ENCODE peak calls at places on chromosomes 1 and 21, in four cellular contexts. E is HepG2, K is GM12878, J is K562. V is an unnamed sample.

GRCh38 chr21:33075596-33076195 is 5.8 kb downstream of the OLIG1 start:
- DNase-seq in E (no peak), J (no peak), K (no peak), V (no peak)

GRCh38 chr1:68331117-68331865 is 99.0 kb upstream of the WLS start:
- DNase-seq in E (no peak), K (no peak), J (no peak), V (no peak)

GRCh38 chr21:43880111-43880985 is 15.3 kb downstream of the AGPAT3 start:
- DNase-seq in J (no peak), E (no peak), K (no peak), V (no peak)

GRCh38 chr1:171115280-171115897 is 24.7 kb downstream of the FMO3 start:
- DNase-seq in J (no peak), K (no peak), E (no peak), V (no peak)

GRCh38 chr1:209456878-209457277 is 126.6 kb upstream of the CAMK1G start:
- DNase-seq in J (no peak), E (no peak), K (no peak), V (no peak)

GRCh38 chr1:202577381-202577780 is 132.9 kb downstream of the SYT2 start:
- DNase-seq in K (no peak), J (peak; percentile 54), E (no peak), V (no peak)

GRCh38 chr1:57991289-57991688 is 555.2 kb downstream of the OMA1 start:
- DNase-seq in J (no peak), E (no peak), K (no peak), V (no peak)

GRCh38 chr1:172699111-172699510 is 40.2 kb downstream of the FASLG start:
- DNase-seq in K (peak; percentile 17), J (no peak), E (no peak), V (no peak)

GRCh38 chr1:110749960-110750359 is 75.2 kb upstream of the KCNA3 start:
- DNase-seq in J (no peak), E (no peak), K (no peak), V (no peak)

GRCh38 chr1:159204791-159205141 is at the start of gene ACKR1:
- DNase-seq in J (peak; percentile 47), E (no peak), K (no peak), V (no peak)

GRCh38 chr1:27157194-27157593 is 2.3 kb upstream of the SLC9A1 start:
- DNase-seq in J (no peak), E (no peak), K (no peak), V (no peak)

GRCh38 chr1:16204634-16205332 is 7.7 kb downstream of the ARHGEF19 start:
- DNase-seq in K (no peak), J (peak; percentile 46), E (peak; percentile 54), V (peak; percentile 44)

GRCh38 chr1:5223266-5223665 is 568.9 kb downstream of the AJAP1 start:
- DNase-seq in K (no peak), J (no peak), E (no peak), V (no peak)

GRCh38 chr1:200929530-200930278 is 35.0 kb downstream of the INAVA start:
- DNase-seq in K (no peak), E (no peak), J (peak; percentile 9), V (no peak)

GRCh38 chr1:221858758-221859157 is 116.9 kb upstream of the DUSP10 start:
- DNase-seq in J (no peak), E (no peak), K (no peak), V (no peak)

GRCh38 chr1:68327414-68327813 is 95.1 kb upstream of the WLS start:
- DNase-seq in K (no peak), J (no peak), E (no peak), V (no peak)

GRCh38 chr1:113488576-113489177 is 98.4 kb downstream of the MAGI3 start:
- DNase-seq in K (no peak), J (no peak), E (peak; percentile 13), V (no peak)

GRCh38 chr1:68221971-68222355 is 10.4 kb downstream of the WLS start:
- DNase-seq in J (no peak), K (no peak), E (no peak), V (no peak)

GRCh38 chr1:246750752-246751151 is 26.5 kb downstream of the SCCPDH start:
- DNase-seq in E (no peak), J (no peak), K (no peak), V (no peak)

GRCh38 chr1:185439727-185440415 is 122.8 kb upstream of the IVNS1ABP start:
- DNase-seq in J (no peak), K (peak; percentile 20), E (no peak), V (no peak)

GRCh38 chr1:115220340-115221030 is 117.6 kb downstream of the NGF start:
- DNase-seq in K (no peak), J (no peak), E (no peak), V (no peak)

GRCh38 chr1:120178799-120179419 is 2.6 kb upstream of the SEC22B start:
- DNase-seq in J (no peak), E (no peak), K (no peak), V (peak; percentile 4)

GRCh38 chr1:229254910-229255541 is 15.9 kb upstream of the RAB4A start:
- DNase-seq in E (peak; percentile 41), J (no peak), K (no peak), V (no peak)

GRCh38 chr21:34668803-34669148 is at the start of gene CLIC6:
- DNase-seq in J (no peak), E (no peak), K (no peak), V (no peak)

GRCh38 chr1:215704089-215704860 is 137.2 kb downstream of the KCTD3 start:
- DNase-seq in J (no peak), E (no peak), K (no peak), V (no peak)

GRCh38 chr1:194813109-194813508 is 1626.7 kb upstream of the B3GALT2 start:
- DNase-seq in K (no peak), J (peak; percentile 18), E (no peak), V (no peak)

GRCh38 chr1:205680073-205680851 is at the start of gene SLC45A3:
- DNase-seq in E (no peak), J (peak; percentile 92), K (no peak), V (peak; percentile 69)

GRCh38 chr1:167483790-167484189 is 34.5 kb downstream of the CD247 start:
- DNase-seq in J (no peak), E (no peak), K (no peak), V (no peak)

GRCh38 chr1:186531561-186532165 is 70.7 kb upstream of the PDC start:
- DNase-seq in K (no peak), E (no peak), J (no peak), V (no peak)

GRCh38 chr1:11518791-11519628 is 40.1 kb downstream of the DISP3 start:
- DNase-seq in E (no peak), J (no peak), K (no peak), V (no peak)

GRCh38 chr1:26723013-26723991 is 27.5 kb downstream of the ARID1A start:
- DNase-seq in J (peak; percentile 89), K (no peak), E (peak; percentile 82), V (peak; percentile 45)

GRCh38 chr1:27656157-27656893 is 15.7 kb downstream of the IFI6 start:
- DNase-seq in E (no peak), K (no peak), J (no peak), V (no peak)

GRCh38 chr21:43866659-43867331 is 1.8 kb downstream of the AGPAT3 start:
- DNase-seq in J (peak; percentile 58), E (peak; percentile 88), K (peak; percentile 50), V (no peak)

GRCh38 chr1:7614576-7615074 is 156.5 kb upstream of the VAMP3 start:
- DNase-seq in E (no peak), J (no peak), K (no peak), V (no peak)

GRCh38 chr1:109274533-109275476 is 8.1 kb downstream of the PSRC1 start:
- DNase-seq in E (peak; percentile 93), K (no peak), J (peak; percentile 66), V (no peak)

GRCh38 chr1:56451491-56451890 is 127.9 kb downstream of the PLPP3 start:
- DNase-seq in K (no peak), J (no peak), E (no peak), V (no peak)

GRCh38 chr1:184790642-184791041 is 36.0 kb upstream of the EDEM3 start:
- DNase-seq in K (no peak), E (no peak), J (no peak), V (no peak)

GRCh38 chr1:43171312-43171875 is 696 bp downstream of the EBNA1BP2 start:
- DNase-seq in J (no peak), K (no peak), E (no peak), V (peak; percentile 12)

GRCh38 chr1:180773210-180773865 is 139.4 kb upstream of the KIAA1614 start:
- DNase-seq in K (no peak), E (no peak), J (no peak), V (no peak)

GRCh38 chr1:32818804-32819541 is 1.5 kb downstream of the S100PBP start:
- DNase-seq in K (peak; percentile 96), J (no peak), E (no peak), V (no peak)

GRCh38 chr1:32817159-32817814 is at the start of the genes S100PBP and YARS1:
- DNase-seq in J (peak; percentile 98), E (peak; percentile 95), K (peak; percentile 93), V (peak; percentile 100)

GRCh38 chr1:32816676-32817158 is 441 bp downstream of the YARS1 start:
- DNase-seq in E (peak; percentile 10), J (no peak), K (no peak), V (peak; percentile 39)

GRCh38 chr1:32813941-32814739 is 3.0 kb downstream of the YARS1 start:
- DNase-seq in K (no peak), J (no peak), E (peak; percentile 47), V (no peak)

GRCh38 chr1:32817815-32818786 is 648 bp downstream of the S100PBP start:
- DNase-seq in J (peak; percentile 87), K (no peak), E (peak; percentile 67), V (peak; percentile 82)
- TF ChIP-seq FOXK2 in J (no peak), K (no peak), E (no peak), V (no peak)

DNA sequence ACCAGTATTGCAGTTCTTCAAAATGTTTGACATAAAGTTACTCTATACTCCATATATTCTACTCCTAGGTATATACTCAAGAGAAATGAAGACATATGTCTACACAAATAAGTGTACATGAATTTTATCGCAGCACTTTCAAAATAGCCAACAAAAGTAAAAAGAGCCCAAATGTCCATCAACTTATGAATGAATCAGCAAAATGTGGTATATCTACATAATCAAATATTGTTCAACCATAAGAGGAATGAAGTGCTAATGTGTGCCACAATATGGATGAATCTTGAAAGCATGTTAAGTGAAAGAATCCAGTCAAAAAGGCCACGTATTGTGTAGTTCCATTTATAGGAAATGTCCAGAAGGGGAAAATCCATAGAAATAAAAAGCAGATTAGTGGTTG is 98.6 kb upstream of the F3 start:
- DNase-seq in K (no peak), E (no peak), J (no peak), V (no peak)
- TF ChIP-seq TARDBP in K (no peak), E (no peak), J (no peak), V (no peak)

GRCh38 chr1:233244183-233244582 is 51.3 kb downstream of the PCNX2 start:
- DNase-seq in J (no peak), E (peak; percentile 10), K (no peak), V (no peak)
- TF ChIP-seq FOXK2 in J (no peak), E (no peak), K (no peak), V (no peak)

GRCh38 chr1:152110365-152110859 is 4.8 kb downstream of the TCHH start:
- DNase-seq in J (no peak), E (no peak), K (no peak), V (peak; percentile 51)

GRCh38 chr1:152112885-152113432 is 2.3 kb downstream of the TCHH start:
- DNase-seq in E (no peak), J (no peak), K (no peak), V (no peak)

GRCh38 chr1:152112101-152112884 is 3.0 kb downstream of the TCHH start:
- DNase-seq in K (no peak), J (no peak), E (no peak), V (peak; percentile 46)

GRCh38 chr1:152110860-152111514 is 4.3 kb downstream of the TCHH start:
- DNase-seq in J (no peak), K (no peak), E (no peak), V (peak; percentile 34)

GRCh38 chr1:152111515-152111968 is 3.7 kb downstream of the TCHH start:
- DNase-seq in K (no peak), E (no peak), J (no peak), V (peak; percentile 46)
- TF ChIP-seq TARDBP in K (no peak), E (no peak), J (no peak), V (no peak)